ENCODE peak calls at places on chromosome 7, in five cellular contexts. One of them, this sample, is unnamed.

GRCh38 chr7:114081606-114082425 is 163.0 kb upstream of the PPP1R3A start:
- DNase-seq in HepG2: peak; percentile 16
- DNase-seq in SK-N-SH: peak; percentile 64
- DNase-seq in T47D: peak; percentile 68
- DNase-seq in K562: no peak
- DNase-seq in this sample: peak; percentile 56

GRCh38 chr7:805261-805660 is 27.0 kb upstream of the SUN1 start:
- DNase-seq in HepG2: no peak
- DNase-seq in SK-N-SH: no peak
- DNase-seq in T47D: no peak
- DNase-seq in K562: no peak
- DNase-seq in this sample: no peak

GRCh38 chr7:130734525-130735272 is 692 bp upstream of the KLF14 start:
- DNase-seq in HepG2: no peak
- DNase-seq in SK-N-SH: peak; percentile 41
- DNase-seq in T47D: no peak
- DNase-seq in K562: no peak
- DNase-seq in this sample: no peak

GRCh38 chr7:155885162-155886160 is 73.2 kb upstream of the SHH start:
- DNase-seq in HepG2: no peak
- DNase-seq in SK-N-SH: no peak
- DNase-seq in T47D: no peak
- DNase-seq in K562: no peak
- DNase-seq in this sample: no peak

GRCh38 chr7:30987936-30988335 is 24.2 kb downstream of the GHRHR start:
- DNase-seq in HepG2: no peak
- DNase-seq in SK-N-SH: peak; percentile 45
- DNase-seq in T47D: no peak
- DNase-seq in K562: no peak
- DNase-seq in this sample: no peak

GRCh38 chr7:152050547-152050971 is 25.1 kb downstream of the GALNT11 start:
- DNase-seq in HepG2: no peak
- DNase-seq in SK-N-SH: no peak
- DNase-seq in T47D: no peak
- DNase-seq in K562: no peak
- DNase-seq in this sample: no peak

GRCh38 chr7:27585781-27586447 is 76.8 kb downstream of the HIBADH start:
- DNase-seq in HepG2: no peak
- DNase-seq in SK-N-SH: no peak
- DNase-seq in T47D: no peak
- DNase-seq in K562: no peak
- DNase-seq in this sample: no peak

GRCh38 chr7:101537205-101537604 is 91.9 kb downstream of the MYL10 start:
- DNase-seq in HepG2: peak; percentile 78
- DNase-seq in SK-N-SH: peak; percentile 83
- DNase-seq in T47D: peak; percentile 20
- DNase-seq in K562: no peak
- DNase-seq in this sample: no peak

GRCh38 chr7:68420342-68420750 is 1177.9 kb upstream of the AUTS2 start:
- DNase-seq in HepG2: no peak
- DNase-seq in SK-N-SH: no peak
- DNase-seq in T47D: no peak
- DNase-seq in K562: no peak
- DNase-seq in this sample: no peak

GRCh38 chr7:64559206-64559605 is 3.7 kb downstream of the ZNF680 start:
- DNase-seq in HepG2: no peak
- DNase-seq in SK-N-SH: no peak
- DNase-seq in T47D: peak; percentile 51
- DNase-seq in K562: no peak
- DNase-seq in this sample: no peak

GRCh38 chr7:64555046-64555445 is 7.8 kb downstream of the ZNF680 start:
- DNase-seq in HepG2: no peak
- DNase-seq in SK-N-SH: no peak
- DNase-seq in T47D: no peak
- DNase-seq in K562: no peak
- DNase-seq in this sample: no peak

GRCh38 chr7:64557601-64558322 is 5.1 kb downstream of the ZNF680 start:
- DNase-seq in HepG2: no peak
- DNase-seq in SK-N-SH: no peak
- DNase-seq in T47D: peak; percentile 18
- DNase-seq in K562: no peak
- DNase-seq in this sample: no peak

GRCh38 chr7:64558781-64559180 is 4.1 kb downstream of the ZNF680 start:
- DNase-seq in HepG2: no peak
- DNase-seq in SK-N-SH: no peak
- DNase-seq in T47D: no peak
- DNase-seq in K562: no peak
- DNase-seq in this sample: no peak

DNA sequence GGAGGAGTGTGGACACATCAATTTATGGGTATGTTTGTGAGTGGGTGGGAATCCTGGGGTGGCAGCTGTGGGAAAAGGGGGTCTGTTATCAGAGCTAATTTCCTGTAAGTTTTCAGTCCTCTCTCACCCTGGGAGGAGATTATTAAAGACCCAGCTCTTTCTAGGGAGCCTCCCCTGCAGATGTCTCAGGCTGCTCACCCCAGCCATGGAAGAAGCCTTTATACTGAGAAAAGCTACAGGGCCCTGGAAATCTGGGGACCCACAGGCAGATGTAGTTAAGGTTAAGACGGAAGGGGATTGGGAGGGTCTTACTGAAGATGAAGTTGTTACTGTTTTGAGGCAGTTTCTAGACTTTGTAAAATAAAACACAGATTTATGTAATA is 4.6 kb downstream of the ZNF680 start:
- DNase-seq in HepG2: no peak
- DNase-seq in SK-N-SH: no peak
- DNase-seq in T47D: no peak
- DNase-seq in K562: no peak
- DNase-seq in this sample: no peak
- TF ChIP-seq JUND in HepG2: no peak
- TF ChIP-seq JUND in SK-N-SH: no peak
- TF ChIP-seq JUND in T47D: no peak
- TF ChIP-seq JUND in K562: no peak
- TF ChIP-seq JUND in this sample: no peak

GRCh38 chr7:94375167-94375566 is 19.5 kb upstream of the COL1A2 start:
- DNase-seq in HepG2: no peak
- DNase-seq in SK-N-SH: no peak
- DNase-seq in T47D: no peak
- DNase-seq in K562: no peak
- DNase-seq in this sample: no peak

GRCh38 chr7:94375713-94376112 is 19.0 kb upstream of the COL1A2 start:
- DNase-seq in HepG2: no peak
- DNase-seq in SK-N-SH: no peak
- DNase-seq in T47D: no peak
- DNase-seq in K562: no peak
- DNase-seq in this sample: no peak

GRCh38 chr7:94374721-94375120 is 20.0 kb upstream of the COL1A2 start:
- DNase-seq in HepG2: no peak
- DNase-seq in SK-N-SH: no peak
- DNase-seq in T47D: no peak
- DNase-seq in K562: no peak
- DNase-seq in this sample: no peak

GRCh38 chr7:94376281-94376680 is 18.4 kb upstream of the COL1A2 start:
- DNase-seq in HepG2: no peak
- DNase-seq in SK-N-SH: no peak
- DNase-seq in T47D: no peak
- DNase-seq in K562: no peak
- DNase-seq in this sample: no peak

GRCh38 chr7:94374231-94374630 is 20.5 kb upstream of the COL1A2 start:
- DNase-seq in HepG2: no peak
- DNase-seq in SK-N-SH: no peak
- DNase-seq in T47D: peak; percentile 15
- DNase-seq in K562: no peak
- DNase-seq in this sample: no peak
- TF ChIP-seq JUND in HepG2: no peak
- TF ChIP-seq JUND in SK-N-SH: peak; percentile 65
- TF ChIP-seq JUND in T47D: no peak
- TF ChIP-seq JUND in K562: no peak
- TF ChIP-seq JUND in this sample: no peak

DNA sequence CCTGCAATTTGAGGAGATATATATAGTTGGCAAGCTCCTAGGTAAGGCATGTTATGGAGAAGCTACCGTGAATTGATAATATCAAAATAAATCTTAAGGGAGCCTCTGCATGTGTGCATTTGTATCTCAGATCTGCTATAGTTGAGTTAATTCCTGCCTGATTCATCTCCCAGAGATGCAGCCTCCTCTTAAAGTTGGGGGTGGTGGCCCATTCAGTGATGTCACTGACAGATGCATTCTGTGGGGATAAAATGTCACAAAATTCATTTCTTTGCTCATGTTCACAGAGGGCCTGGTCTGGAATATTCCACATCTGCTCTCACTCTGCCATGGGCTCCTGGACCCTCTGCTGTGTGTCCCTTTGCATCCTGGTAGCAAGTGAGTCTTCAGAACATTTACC is 185.8 kb upstream of the PRSS1 start:
- DNase-seq in HepG2: no peak
- DNase-seq in SK-N-SH: no peak
- DNase-seq in T47D: no peak
- DNase-seq in K562: no peak
- DNase-seq in this sample: no peak
- TF ChIP-seq JUND in HepG2: no peak
- TF ChIP-seq JUND in SK-N-SH: peak; percentile 62
- TF ChIP-seq JUND in T47D: no peak
- TF ChIP-seq JUND in K562: no peak
- TF ChIP-seq JUND in this sample: no peak

GRCh38 chr7:135929249-135929648 is 47.9 kb downstream of the MTPN start:
- DNase-seq in HepG2: no peak
- DNase-seq in SK-N-SH: no peak
- DNase-seq in T47D: no peak
- DNase-seq in K562: no peak
- DNase-seq in this sample: no peak

GRCh38 chr7:135929692-135930091 is 47.5 kb downstream of the MTPN start:
- DNase-seq in HepG2: peak; percentile 8
- DNase-seq in SK-N-SH: peak; percentile 47
- DNase-seq in T47D: no peak
- DNase-seq in K562: peak; percentile 67
- DNase-seq in this sample: no peak

GRCh38 chr7:135933509-135934188 is 43.5 kb downstream of the MTPN start:
- DNase-seq in HepG2: no peak
- DNase-seq in SK-N-SH: no peak
- DNase-seq in T47D: no peak
- DNase-seq in K562: no peak
- DNase-seq in this sample: no peak

GRCh38 chr7:135928136-135928535 is 49.0 kb downstream of the MTPN start:
- DNase-seq in HepG2: no peak
- DNase-seq in SK-N-SH: no peak
- DNase-seq in T47D: no peak
- DNase-seq in K562: no peak
- DNase-seq in this sample: no peak

DNA sequence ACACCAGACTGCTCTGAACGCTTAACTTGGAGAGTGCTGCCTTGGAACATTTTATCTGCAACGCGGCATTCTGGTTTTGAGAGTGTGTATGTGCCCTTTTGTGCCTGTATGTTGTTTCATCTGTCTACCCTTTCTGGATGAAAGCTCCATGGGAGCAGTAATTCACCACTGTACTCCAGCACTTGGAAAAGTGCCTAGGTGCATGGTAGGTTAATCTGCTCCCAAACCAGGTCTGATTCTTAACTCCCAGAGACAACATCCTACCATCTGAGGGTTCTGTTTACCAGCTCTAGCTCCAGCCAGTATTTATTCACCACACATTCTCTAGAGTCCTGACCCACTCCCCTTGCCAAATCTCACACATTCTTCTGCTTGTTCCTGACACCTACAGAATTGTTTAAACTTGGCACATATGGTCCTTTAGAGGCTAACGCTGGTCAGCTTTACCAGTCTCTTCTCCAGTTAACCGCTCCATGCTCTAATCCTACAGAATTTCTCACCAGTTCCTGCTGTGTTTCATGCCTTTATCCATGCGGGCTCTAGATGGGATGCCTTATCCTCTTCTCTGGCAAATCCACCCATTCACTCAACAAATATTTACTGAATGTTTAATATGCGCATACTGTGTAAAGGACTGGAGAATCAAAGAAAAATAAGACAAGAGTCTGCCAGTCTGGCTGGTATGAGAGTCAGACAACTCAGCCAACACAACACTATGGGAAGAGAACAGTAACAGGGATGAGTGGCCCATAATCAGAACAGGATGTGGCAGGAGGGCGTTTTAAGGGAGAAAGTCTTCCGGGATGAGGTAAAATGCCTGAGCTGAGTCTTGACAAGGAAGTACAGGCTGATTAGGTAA is 46.4 kb downstream of the MTPN start:
- DNase-seq in HepG2: no peak
- DNase-seq in SK-N-SH: peak; percentile 36
- DNase-seq in T47D: peak; percentile 81
- DNase-seq in K562: no peak
- DNase-seq in this sample: no peak
- TF ChIP-seq JUND in HepG2: no peak
- TF ChIP-seq JUND in SK-N-SH: peak; percentile 14
- TF ChIP-seq JUND in T47D: no peak
- TF ChIP-seq JUND in K562: no peak
- TF ChIP-seq JUND in this sample: no peak

GRCh38 chr7:140211698-140212097 is 34.9 kb upstream of the KDM7A start:
- DNase-seq in HepG2: no peak
- DNase-seq in SK-N-SH: no peak
- DNase-seq in T47D: no peak
- DNase-seq in K562: no peak
- DNase-seq in this sample: no peak

GRCh38 chr7:140212100-140212881 is 35.5 kb upstream of the KDM7A start:
- DNase-seq in HepG2: no peak
- DNase-seq in SK-N-SH: no peak
- DNase-seq in T47D: no peak
- DNase-seq in K562: no peak
- DNase-seq in this sample: no peak

GRCh38 chr7:140215281-140215680 is 38.5 kb upstream of the KDM7A start:
- DNase-seq in HepG2: no peak
- DNase-seq in SK-N-SH: no peak
- DNase-seq in T47D: no peak
- DNase-seq in K562: no peak
- DNase-seq in this sample: no peak

GRCh38 chr7:140214075-140214684 is 37.4 kb upstream of the KDM7A start:
- DNase-seq in HepG2: peak; percentile 42
- DNase-seq in SK-N-SH: peak; percentile 49
- DNase-seq in T47D: no peak
- DNase-seq in K562: no peak
- DNase-seq in this sample: no peak

DNA sequence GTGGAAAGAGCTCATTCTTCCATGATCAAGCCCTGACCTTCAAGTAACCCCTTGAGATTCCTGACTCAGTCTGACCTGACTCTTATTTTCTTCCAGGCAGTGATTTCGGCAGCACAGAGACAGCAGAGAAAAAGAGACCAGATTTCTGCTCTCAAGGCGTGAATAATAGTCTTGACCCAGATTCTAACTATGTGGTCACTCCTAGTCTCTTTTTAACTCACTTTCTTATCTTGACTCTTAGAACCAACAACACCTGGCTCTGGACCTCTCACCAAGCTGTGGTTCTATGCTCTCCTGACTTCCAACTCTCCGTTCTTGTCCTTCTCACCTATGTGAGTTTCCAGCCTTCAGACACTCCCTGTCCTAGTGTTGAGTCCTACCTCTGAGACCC is 36.9 kb upstream of the KDM7A start:
- DNase-seq in HepG2: no peak
- DNase-seq in SK-N-SH: no peak
- DNase-seq in T47D: no peak
- DNase-seq in K562: no peak
- DNase-seq in this sample: no peak
- TF ChIP-seq JUND in HepG2: no peak
- TF ChIP-seq JUND in SK-N-SH: no peak
- TF ChIP-seq JUND in T47D: no peak
- TF ChIP-seq JUND in K562: no peak
- TF ChIP-seq JUND in this sample: no peak

GRCh38 chr7:116034411-116034810 is 3.8 kb upstream of the TFEC start:
- DNase-seq in HepG2: no peak
- DNase-seq in SK-N-SH: no peak
- DNase-seq in T47D: no peak
- DNase-seq in K562: no peak
- DNase-seq in this sample: no peak
- TF ChIP-seq JUND in HepG2: no peak
- TF ChIP-seq JUND in SK-N-SH: no peak
- TF ChIP-seq JUND in T47D: no peak
- TF ChIP-seq JUND in K562: no peak
- TF ChIP-seq JUND in this sample: no peak

This sample was measured in HCT116.